ENCODE peak calls at places on chromosomes 4 and X, in eight cellular contexts. A, V, C, I, B, P, J and D are unnamed samples.

GRCh38 chr4:185890196-185890595 is 78.2 kb upstream of the SORBS2 start:
- DNase-seq in A (no peak), V (no peak), C (no peak), I (no peak), B (no peak), P (no peak), J (no peak), D (no peak)

GRCh38 chr4:143773998-143774898 is 73.8 kb upstream of the FREM3 start:
- DNase-seq in A (no peak), V (peak), C (peak), I (peak), B (peak), P (peak), J (peak), D (peak)

GRCh38 chr4:23373269-23373668 is 516.6 kb downstream of the PPARGC1A start:
- DNase-seq in A (no peak), V (no peak), C (no peak), I (peak), B (no peak), P (peak), J (peak), D (no peak)

GRCh38 chr4:173052439-173052838 is 116.2 kb upstream of the GALNT7 start:
- DNase-seq in A (no peak), V (no peak), C (no peak), I (no peak), B (no peak), P (no peak), J (no peak), D (no peak)

GRCh38 chr4:183362916-183363542 is 40.8 kb upstream of the CLDN24 start:
- DNase-seq in A (no peak), V (peak), C (no peak), I (no peak), B (no peak), P (peak), J (no peak), D (peak)

GRCh38 chr4:48970471-48970921 is 15.6 kb upstream of the CWH43 start:
- DNase-seq in A (no peak), V (no peak), C (peak), I (no peak), B (no peak), P (peak), J (no peak), D (peak)

GRCh38 chr4:26573389-26573794 is 10.5 kb upstream of the TBC1D19 start:
- DNase-seq in A (no peak), V (no peak), C (peak), I (no peak), B (no peak), P (peak), J (no peak), D (no peak)

GRCh38 chrX:122943918-122944317 is 240.2 kb upstream of the GRIA3 start:
- DNase-seq in A (no peak), V (no peak), C (no peak), I (no peak), B (no peak), P (peak), J (no peak), D (peak)

GRCh38 chr4:6308890-6309643 is 39.4 kb downstream of the WFS1 start:
- DNase-seq in A (no peak), V (no peak), C (no peak), I (no peak), B (no peak), P (peak), J (peak), D (no peak)

GRCh38 chr4:48542888-48543287 is 52.8 kb downstream of the ZAR1 start:
- DNase-seq in A (no peak), V (no peak), C (no peak), I (no peak), B (no peak), P (no peak), J (no peak), D (no peak)

GRCh38 chr4:5446595-5446994 is 261.8 kb downstream of the EVC2 start:
- DNase-seq in A (no peak), V (no peak), C (no peak), I (no peak), B (no peak), P (no peak), J (no peak), D (no peak)

GRCh38 chr4:148225639-148226038 is 216.6 kb downstream of the NR3C2 start:
- DNase-seq in A (no peak), V (no peak), C (no peak), I (no peak), B (peak), P (peak), J (no peak), D (no peak)

GRCh38 chr4:2045518-2045951 is 13.6 kb upstream of the NAT8L start:
- DNase-seq in A (no peak), V (no peak), C (no peak), I (no peak), B (no peak), P (peak), J (peak), D (no peak)

GRCh38 chrX:119833905-119834304 is 18.9 kb downstream of the UPF3B start:
- DNase-seq in A (no peak), V (no peak), C (no peak), I (no peak), B (no peak), P (no peak), J (no peak), D (no peak)

GRCh38 chr4:17024430-17024829 is 126.0 kb upstream of the LDB2 start:
- DNase-seq in A (no peak), V (no peak), C (no peak), I (no peak), B (no peak), P (no peak), J (no peak), D (peak)

GRCh38 chrX:138018145-138018799 is 452.3 kb downstream of the ZIC3 start:
- DNase-seq in A (no peak), V (no peak), C (no peak), I (no peak), B (no peak), P (no peak), J (no peak), D (no peak)

GRCh38 chrX:123731987-123732678 is 719 bp downstream of the THOC2 start:
- DNase-seq in A (no peak), V (peak), C (no peak), I (no peak), B (no peak), P (peak), J (peak), D (peak)

GRCh38 chr4:61202100-61202637 is 2.0 kb downstream of the ADGRL3 start:
- DNase-seq in A (no peak), V (no peak), C (no peak), I (no peak), B (no peak), P (peak), J (peak), D (peak)

GRCh38 chr4:16969696-16970135 is 71.3 kb upstream of the LDB2 start:
- DNase-seq in A (no peak), V (no peak), C (peak), I (no peak), B (no peak), P (peak), J (no peak), D (peak)

GRCh38 chr4:38673109-38673978 is 9.3 kb downstream of the KLF3 start:
- DNase-seq in A (no peak), V (peak), C (no peak), I (no peak), B (no peak), P (peak), J (peak), D (no peak)